ENCODE peak calls at places on chromosomes 16 and 17, in seven cellular contexts. One of them, this sample, is unnamed.
A peak's percentile ranks its signal among the peaks of the same experiment; 100 is the strongest.

GRCh38 chr17:74085434-74085833 is 118.0 kb upstream of the RPL38 start:
- DNase-seq in mesendoderm: peak; percentile 51
- DNase-seq in H9: peak; percentile 55
- DNase-seq in neuronal stem cell: no peak
- DNase-seq in IMR-90: no peak
- DNase-seq in trophoblast cell: no peak
- DNase-seq in H1: no peak
- DNase-seq in this sample: no peak

GRCh38 chr17:47693667-47694017 is 319 bp upstream of the TBKBP1 start:
- DNase-seq in mesendoderm: no peak
- DNase-seq in H9: no peak
- DNase-seq in neuronal stem cell: no peak
- DNase-seq in IMR-90: no peak
- DNase-seq in trophoblast cell: peak; percentile 3
- DNase-seq in H1: no peak
- DNase-seq in this sample: peak; percentile 45

GRCh38 chr16:86195863-86196630 is 297.1 kb downstream of the IRF8 start:
- DNase-seq in mesendoderm: peak; percentile 93
- DNase-seq in H9: peak; percentile 62
- DNase-seq in neuronal stem cell: peak; percentile 37
- DNase-seq in IMR-90: no peak
- DNase-seq in trophoblast cell: no peak
- DNase-seq in H1: peak; percentile 13
- DNase-seq in this sample: peak; percentile 63

GRCh38 chr17:82844796-82845162 is 5.0 kb upstream of the ZNF750 start:
- DNase-seq in mesendoderm: no peak
- DNase-seq in H9: no peak
- DNase-seq in neuronal stem cell: no peak
- DNase-seq in IMR-90: no peak
- DNase-seq in trophoblast cell: no peak
- DNase-seq in H1: no peak
- DNase-seq in this sample: no peak

GRCh38 chr16:58419241-58420012 is 27.2 kb downstream of the GINS3 start:
- DNase-seq in mesendoderm: no peak
- DNase-seq in H9: no peak
- DNase-seq in neuronal stem cell: peak; percentile 36
- DNase-seq in IMR-90: no peak
- DNase-seq in trophoblast cell: no peak
- DNase-seq in H1: no peak
- DNase-seq in this sample: no peak

GRCh38 chr17:78494189-78494960 is 82.8 kb downstream of the DNAH17 start:
- DNase-seq in mesendoderm: no peak
- DNase-seq in H9: no peak
- DNase-seq in neuronal stem cell: no peak
- DNase-seq in IMR-90: no peak
- DNase-seq in trophoblast cell: no peak
- DNase-seq in H1: no peak
- DNase-seq in this sample: no peak

GRCh38 chr16:72105978-72106377 is 12.3 kb downstream of the DHX38 start:
- DNase-seq in mesendoderm: no peak
- DNase-seq in H9: no peak
- DNase-seq in neuronal stem cell: no peak
- DNase-seq in IMR-90: no peak
- DNase-seq in trophoblast cell: no peak
- DNase-seq in H1: no peak
- DNase-seq in this sample: no peak

GRCh38 chr16:28156031-28156680 is 55.6 kb downstream of the XPO6 start:
- DNase-seq in mesendoderm: no peak
- DNase-seq in H9: no peak
- DNase-seq in neuronal stem cell: no peak
- DNase-seq in IMR-90: no peak
- DNase-seq in trophoblast cell: no peak
- DNase-seq in H1: no peak
- DNase-seq in this sample: no peak

DNA sequence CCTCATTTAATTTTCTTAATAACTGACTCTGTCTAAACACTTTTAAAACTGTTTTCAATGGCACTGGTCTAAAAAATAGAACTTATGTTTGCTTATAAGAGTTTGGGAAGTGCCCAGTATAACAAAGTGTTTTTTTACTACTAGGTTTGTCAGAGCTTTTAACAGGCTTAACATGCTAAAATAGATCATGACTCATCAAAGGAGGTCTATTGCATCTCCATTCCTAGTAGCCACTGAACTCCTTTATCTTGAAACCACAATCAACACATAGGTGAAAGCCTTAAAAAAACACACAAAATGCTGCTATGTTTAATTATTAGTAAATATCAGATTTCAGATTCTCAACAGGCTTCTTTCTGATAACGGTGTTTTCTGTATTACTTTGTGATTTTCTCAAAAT is 196.4 kb upstream of the KIF2B start:
- DNase-seq in mesendoderm: peak; percentile 78
- DNase-seq in H9: no peak
- DNase-seq in neuronal stem cell: no peak
- DNase-seq in IMR-90: peak; percentile 67
- DNase-seq in trophoblast cell: peak; percentile 6
- DNase-seq in H1: no peak
- DNase-seq in this sample: peak; percentile 72
- H2AK5ac ChIP-seq in mesendoderm: no peak overlapping the region
- H2AK5ac ChIP-seq in H9: no peak overlapping the region
- H2AK5ac ChIP-seq in neuronal stem cell: no peak overlapping the region
- H2AK5ac ChIP-seq in IMR-90: no peak overlapping the region
- H2AK5ac ChIP-seq in trophoblast cell: no peak overlapping the region
- H2AK5ac ChIP-seq in H1: no peak overlapping the region
- H2AK5ac ChIP-seq in this sample: no peak overlapping the region

GRCh38 chr17:80755650-80756405 is 211.2 kb downstream of the RPTOR start:
- DNase-seq in mesendoderm: peak; percentile 48
- DNase-seq in H9: no peak
- DNase-seq in neuronal stem cell: no peak
- DNase-seq in IMR-90: no peak
- DNase-seq in trophoblast cell: no peak
- DNase-seq in H1: no peak
- DNase-seq in this sample: no peak

GRCh38 chr17:80752369-80752705 is 207.7 kb downstream of the RPTOR start:
- DNase-seq in mesendoderm: no peak
- DNase-seq in H9: no peak
- DNase-seq in neuronal stem cell: no peak
- DNase-seq in IMR-90: no peak
- DNase-seq in trophoblast cell: no peak
- DNase-seq in H1: no peak
- DNase-seq in this sample: no peak

GRCh38 chr17:80754846-80755245 is 210.2 kb downstream of the RPTOR start:
- DNase-seq in mesendoderm: no peak
- DNase-seq in H9: no peak
- DNase-seq in neuronal stem cell: no peak
- DNase-seq in IMR-90: no peak
- DNase-seq in trophoblast cell: no peak
- DNase-seq in H1: no peak
- DNase-seq in this sample: no peak

GRCh38 chr17:80751460-80752368 is 207.1 kb downstream of the RPTOR start:
- DNase-seq in mesendoderm: peak; percentile 21
- DNase-seq in H9: no peak
- DNase-seq in neuronal stem cell: peak; percentile 30
- DNase-seq in IMR-90: peak; percentile 58
- DNase-seq in trophoblast cell: peak; percentile 15
- DNase-seq in H1: no peak
- DNase-seq in this sample: peak; percentile 89

GRCh38 chr17:80753946-80754345 is 209.3 kb downstream of the RPTOR start:
- DNase-seq in mesendoderm: no peak
- DNase-seq in H9: no peak
- DNase-seq in neuronal stem cell: no peak
- DNase-seq in IMR-90: no peak
- DNase-seq in trophoblast cell: no peak
- DNase-seq in H1: no peak
- DNase-seq in this sample: no peak
- H3K4me2 ChIP-seq in mesendoderm: no peak overlapping the region
- H3K4me2 ChIP-seq in H9: no peak overlapping the region
- H3K4me2 ChIP-seq in neuronal stem cell: no peak overlapping the region
- H3K4me2 ChIP-seq in IMR-90: no peak overlapping the region
- H3K4me2 ChIP-seq in trophoblast cell: no peak overlapping the region
- H3K4me2 ChIP-seq in H1: no peak overlapping the region
- H3K4me2 ChIP-seq in this sample: no peak overlapping the region

GRCh38 chr17:76373481-76373825 is 11.0 kb upstream of the SPHK1 start:
- DNase-seq in mesendoderm: no peak
- DNase-seq in H9: peak; percentile 62
- DNase-seq in neuronal stem cell: no peak
- DNase-seq in IMR-90: no peak
- DNase-seq in trophoblast cell: no peak
- DNase-seq in H1: no peak
- DNase-seq in this sample: no peak

GRCh38 chr17:76379275-76379641 is 5.2 kb upstream of the SPHK1 start:
- DNase-seq in mesendoderm: no peak
- DNase-seq in H9: no peak
- DNase-seq in neuronal stem cell: no peak
- DNase-seq in IMR-90: no peak
- DNase-seq in trophoblast cell: no peak
- DNase-seq in H1: no peak
- DNase-seq in this sample: no peak

GRCh38 chr17:76378548-76379274 is 5.7 kb upstream of the SPHK1 start:
- DNase-seq in mesendoderm: peak; percentile 59
- DNase-seq in H9: no peak
- DNase-seq in neuronal stem cell: no peak
- DNase-seq in IMR-90: no peak
- DNase-seq in trophoblast cell: no peak
- DNase-seq in H1: no peak
- DNase-seq in this sample: no peak

GRCh38 chr17:76379646-76380376 is 4.6 kb upstream of the SPHK1 start:
- DNase-seq in mesendoderm: no peak
- DNase-seq in H9: no peak
- DNase-seq in neuronal stem cell: no peak
- DNase-seq in IMR-90: no peak
- DNase-seq in trophoblast cell: no peak
- DNase-seq in H1: no peak
- DNase-seq in this sample: no peak

DNA sequence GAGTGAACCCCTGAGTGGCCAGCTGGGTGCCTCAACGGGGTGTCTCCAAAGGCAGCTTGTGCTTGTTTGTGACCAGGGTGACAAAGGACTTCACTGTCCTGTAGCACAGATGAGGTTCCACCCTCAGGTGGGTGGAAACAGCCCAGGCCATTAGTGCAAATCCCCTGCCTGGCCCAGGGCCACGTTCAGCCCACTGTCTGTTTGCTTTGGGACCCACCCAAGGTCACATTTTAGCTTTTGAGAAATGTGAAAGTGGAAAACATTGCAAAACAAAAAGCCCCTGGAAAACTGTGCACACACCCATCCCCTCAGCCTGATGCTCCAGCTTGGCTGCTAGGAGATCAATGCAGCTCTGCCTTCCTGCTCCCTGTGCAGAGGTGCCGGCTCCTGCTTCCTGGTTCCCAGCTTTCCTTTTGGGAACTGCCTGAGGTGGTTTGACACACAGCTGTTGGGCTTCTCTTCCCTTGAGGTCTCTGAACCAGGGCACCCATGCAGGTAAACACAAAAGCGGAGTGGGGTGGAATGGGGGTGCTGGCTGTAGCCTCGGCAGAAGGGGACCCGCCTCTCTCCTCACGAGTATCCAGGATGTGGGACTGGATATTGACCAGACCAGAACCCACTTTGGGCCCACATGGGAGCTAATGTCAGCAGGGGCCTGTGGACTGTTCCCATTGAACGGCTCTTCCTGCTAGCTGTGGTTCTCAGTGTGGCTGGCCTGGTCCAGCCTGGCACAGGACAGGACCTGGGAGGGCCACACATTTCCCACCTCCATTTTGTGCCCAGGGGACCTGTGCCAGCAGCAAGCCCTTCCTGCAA is 7.9 kb upstream of the SPHK1 start:
- DNase-seq in mesendoderm: no peak
- DNase-seq in H9: no peak
- DNase-seq in neuronal stem cell: no peak
- DNase-seq in IMR-90: peak; percentile 12
- DNase-seq in trophoblast cell: no peak
- DNase-seq in H1: no peak
- DNase-seq in this sample: no peak
- H2AK5ac ChIP-seq in mesendoderm: no peak overlapping the region
- H2AK5ac ChIP-seq in H9: no peak overlapping the region
- H2AK5ac ChIP-seq in neuronal stem cell: peak overlapping the region; percentile 56
- H2AK5ac ChIP-seq in IMR-90: peak overlapping the region; percentile 11
- H2AK5ac ChIP-seq in trophoblast cell: peak overlapping the region; percentile 24
- H2AK5ac ChIP-seq in H1: no peak overlapping the region
- H2AK5ac ChIP-seq in this sample: peak overlapping the region; percentile 20

DNA sequence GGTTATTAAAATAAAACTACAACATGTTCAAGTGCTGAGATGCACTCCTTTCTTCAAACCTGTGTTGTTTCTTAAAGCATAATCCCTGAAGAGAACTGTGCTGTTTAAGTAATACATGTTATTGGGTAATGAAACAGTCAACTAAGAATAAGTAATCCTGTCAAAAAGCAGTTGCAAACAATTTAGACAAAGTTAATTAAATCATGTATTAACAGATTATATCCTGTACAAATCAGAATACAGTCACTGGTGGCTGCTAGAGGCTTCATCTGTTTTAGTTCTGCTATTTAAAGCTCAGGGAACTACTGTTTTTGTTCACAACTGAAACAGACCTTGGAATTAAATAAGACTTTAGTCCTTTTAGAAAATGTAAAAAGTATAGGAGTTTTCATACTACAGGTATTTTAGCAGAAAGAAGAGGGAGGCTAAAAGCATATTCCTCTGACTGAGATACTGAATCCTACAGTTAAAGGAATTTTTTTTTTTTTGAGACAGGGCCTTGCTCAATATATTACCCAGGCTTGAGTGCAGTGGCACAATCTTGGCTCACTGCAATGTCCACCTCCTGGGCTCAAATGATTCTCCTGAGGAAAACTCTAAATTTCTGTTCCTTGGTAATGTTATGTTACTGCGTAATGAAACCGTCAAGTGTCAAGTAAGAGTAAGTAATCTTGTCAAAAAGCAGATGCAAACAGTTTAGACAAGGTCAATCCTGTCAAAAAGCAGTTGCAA is 27.3 kb upstream of the ITGA2B start:
- DNase-seq in mesendoderm: no peak
- DNase-seq in H9: no peak
- DNase-seq in neuronal stem cell: no peak
- DNase-seq in IMR-90: no peak
- DNase-seq in trophoblast cell: no peak
- DNase-seq in H1: no peak
- DNase-seq in this sample: no peak
- H3K4me2 ChIP-seq in mesendoderm: no peak overlapping the region
- H3K4me2 ChIP-seq in H9: no peak overlapping the region
- H3K4me2 ChIP-seq in neuronal stem cell: no peak overlapping the region
- H3K4me2 ChIP-seq in IMR-90: no peak overlapping the region
- H3K4me2 ChIP-seq in trophoblast cell: no peak overlapping the region
- H3K4me2 ChIP-seq in H1: no peak overlapping the region
- H3K4me2 ChIP-seq in this sample: no peak overlapping the region